ENCODE peak calls at places on chromosomes 16 and 17, in seven cellular contexts. L is PC-9, C is omental fat pad, A is fibroblast of lung, G is GM12865, H is heart left ventricle, J is GM06990. V is an unnamed sample.

GRCh38 chr17:17568772-17569195 is 22.7 kb downstream of the PEMT start:
- DNase-seq in A (peak; percentile 25), H (peak; percentile 83), J (peak; percentile 31), C (peak; percentile 61), G (peak; percentile 49), L (peak; percentile 49), V (no peak)

GRCh38 chr17:19386974-19387920 is at the start of gene MFAP4:
- DNase-seq in A (peak; percentile 97), L (no peak), J (no peak), G (no peak), C (peak; percentile 20), H (peak; percentile 84), V (no peak)

GRCh38 chr16:66858740-66859396 is 14.7 kb downstream of the CA7 start:
- DNase-seq in J (no peak), A (peak; percentile 28), L (peak; percentile 72), H (peak; percentile 87), G (peak; percentile 56), C (no peak), V (no peak)

GRCh38 chr17:9139695-9140094 is 118.4 kb downstream of the NTN1 start:
- DNase-seq in J (no peak), L (no peak), A (no peak), H (no peak), G (no peak), C (no peak), V (no peak)

GRCh38 chr16:70276392-70276791 is 12.9 kb downstream of the AARS1 start:
- DNase-seq in C (no peak), J (no peak), G (no peak), L (no peak), H (no peak), A (no peak), V (no peak)

GRCh38 chr17:1147664-1148063 is 32.1 kb downstream of the ABR start:
- DNase-seq in C (no peak), A (peak; percentile 60), H (peak; percentile 50), J (no peak), L (peak; percentile 69), G (no peak), V (no peak)

GRCh38 chr16:84484579-84485254 is 19.7 kb downstream of the MEAK7 start:
- DNase-seq in C (no peak), A (peak; percentile 73), H (peak; percentile 69), L (no peak), G (peak; percentile 32), J (no peak), V (no peak)

GRCh38 chr17:4086041-4086483 is 56.8 kb downstream of the ZZEF1 start:
- DNase-seq in G (peak; percentile 50), J (no peak), A (no peak), C (no peak), L (no peak), H (no peak), V (peak; percentile 38)

GRCh38 chr17:81866440-81867122 is 4.6 kb downstream of the ARHGDIA start:
- DNase-seq in G (no peak), A (peak; percentile 16), J (no peak), C (no peak), H (no peak), L (no peak), V (no peak)

GRCh38 chr16:79826732-79827514 is 226.4 kb upstream of the MAF start:
- DNase-seq in J (no peak), A (peak; percentile 94), H (no peak), G (no peak), C (no peak), L (no peak), V (no peak)

GRCh38 chr16:25010542-25010941 is 4.6 kb downstream of the ARHGAP17 start:
- DNase-seq in A (no peak), G (no peak), J (no peak), H (no peak), C (no peak), L (no peak), V (no peak)

GRCh38 chr16:20854963-20855362 is 45.2 kb downstream of the DCUN1D3 start:
- DNase-seq in H (no peak), L (no peak), G (no peak), A (no peak), C (no peak), J (no peak), V (no peak)

GRCh38 chr16:1933097-1933661 is 9.8 kb downstream of the MSRB1 start:
- DNase-seq in J (no peak), C (no peak), G (no peak), A (no peak), H (no peak), L (no peak), V (no peak)

GRCh38 chr16:11149011-11149616 is 106.9 kb downstream of the SOCS1 start:
- DNase-seq in L (no peak), C (no peak), A (no peak), H (no peak), G (no peak), J (no peak), V (no peak)

GRCh38 chr16:70803354-70803753 is 2.4 kb upstream of the VAC14 start:
- DNase-seq in J (no peak), C (no peak), G (no peak), A (peak; percentile 49), H (no peak), L (no peak), V (no peak)

GRCh38 chr16:70804153-70804728 is 3.3 kb upstream of the VAC14 start:
- DNase-seq in G (no peak), J (no peak), C (no peak), L (no peak), A (peak; percentile 85), H (no peak), V (no peak)

GRCh38 chr17:17886253-17886652 is 49.5 kb upstream of the SREBF1 start:
- DNase-seq in J (no peak), A (no peak), G (no peak), L (no peak), C (no peak), H (peak; percentile 56), V (no peak)

GRCh38 chr16:81652798-81653505 is 126.1 kb upstream of the PLCG2 start:
- DNase-seq in L (no peak), G (peak; percentile 83), H (no peak), C (no peak), A (no peak), J (no peak), V (peak; percentile 5)

GRCh38 chr17:81885869-81886548 is 5.4 kb downstream of the ALYREF start:
- DNase-seq in C (no peak), G (no peak), L (peak; percentile 96), J (no peak), A (no peak), H (no peak), V (no peak)

GRCh38 chr16:85153656-85154091 is 41.4 kb upstream of the CIBAR2 start:
- DNase-seq in J (no peak), L (no peak), H (peak; percentile 89), A (no peak), G (peak; percentile 65), C (no peak), V (no peak)

GRCh38 chr17:73291260-73291801 is 20.5 kb downstream of the CDC42EP4 start:
- DNase-seq in H (peak; percentile 73), G (peak; percentile 90), A (peak; percentile 95), J (peak; percentile 69), L (peak; percentile 94), C (no peak), V (no peak)

GRCh38 chr17:70169707-70170597 is 620 bp downstream of the KCNJ2 start:
- DNase-seq in J (no peak), H (peak; percentile 46), A (peak; percentile 81), C (no peak), L (no peak), G (no peak), V (no peak)

GRCh38 chr17:9239260-9239820 is 218.0 kb downstream of the NTN1 start:
- DNase-seq in J (no peak), C (no peak), A (no peak), H (peak; percentile 47), G (no peak), L (no peak), V (no peak)

GRCh38 chr17:63960006-63960405 is 12.7 kb downstream of the SCN4A start:
- DNase-seq in A (no peak), G (no peak), L (no peak), H (no peak), C (no peak), J (no peak), V (no peak)

GRCh38 chr16:23847938-23848337 is 12.2 kb downstream of the PRKCB start:
- DNase-seq in C (no peak), A (no peak), J (no peak), H (no peak), L (no peak), G (peak; percentile 57), V (no peak)

GRCh38 chr17:21394265-21394664 is 18.1 kb downstream of the KCNJ12 start:
- DNase-seq in J (no peak), G (no peak), H (no peak), L (peak; percentile 78), C (no peak), A (peak; percentile 15), V (peak; percentile 4)

GRCh38 chr17:382644-383533 is 30.3 kb upstream of the RPH3AL start:
- DNase-seq in H (peak; percentile 52), G (no peak), C (no peak), A (peak; percentile 35), L (no peak), J (no peak), V (no peak)

GRCh38 chr16:54934536-54935410 is 4.1 kb downstream of the IRX5 start:
- DNase-seq in J (no peak), H (no peak), C (no peak), L (no peak), G (no peak), A (no peak), V (no peak)

GRCh38 chr17:933168-934083 is 46.1 kb downstream of the NXN start:
- DNase-seq in G (no peak), A (peak; percentile 92), H (no peak), C (no peak), L (peak; percentile 99), J (no peak), V (no peak)

GRCh38 chr17:60577147-60577925 is 22.7 kb upstream of the PPM1D start:
- DNase-seq in J (no peak), A (peak; percentile 76), G (peak; percentile 51), L (no peak), C (no peak), H (no peak), V (no peak)
- TF ChIP-seq CTCF in J (peak; percentile 13), A (peak; percentile 28), G (no peak), L (no peak), C (no peak), H (peak; percentile 61), V (peak; percentile 14)

GRCh38 chr16:27892879-27893278 is 170.6 kb downstream of the GSG1L start:
- DNase-seq in J (no peak), L (no peak), C (no peak), G (no peak), H (no peak), A (no peak), V (no peak)
- TF ChIP-seq CTCF in J (no peak), L (no peak), C (no peak), G (no peak), H (no peak), A (no peak), V (no peak)

GRCh38 chr16:68590201-68590994 is 51.3 kb downstream of the ZFP90 start:
- DNase-seq in L (peak; percentile 46), H (no peak), G (peak; percentile 72), C (peak; percentile 34), A (peak; percentile 46), J (peak; percentile 58), V (no peak)
- TF ChIP-seq CTCF in L (peak; percentile 92), H (peak; percentile 45), G (peak; percentile 62), C (no peak), A (peak; percentile 59), J (peak; percentile 92), V (peak; percentile 72)

DNA sequence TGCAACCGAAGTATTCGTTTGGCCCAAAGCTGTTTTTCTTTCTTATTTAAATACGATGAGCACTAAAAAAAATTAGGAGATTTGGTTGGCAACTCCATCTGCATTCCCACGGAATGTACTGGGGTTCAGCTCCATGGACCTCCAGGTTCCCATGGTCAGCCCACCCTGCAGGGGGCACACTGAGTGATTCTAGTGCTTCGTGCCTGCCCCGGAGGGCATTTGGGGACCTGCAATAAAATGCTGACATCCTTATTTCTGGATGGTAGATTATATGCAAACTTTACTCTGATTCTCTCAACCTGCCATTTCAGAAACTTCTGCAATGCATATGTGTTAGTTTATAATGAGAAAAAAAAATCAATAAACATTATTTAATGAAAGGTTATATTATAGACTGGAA is 339.4 kb downstream of the XYLT1 start:
- DNase-seq in J (no peak), G (no peak), L (no peak), C (no peak), A (no peak), H (no peak), V (no peak)
- TF ChIP-seq CTCF in J (no peak), G (no peak), L (no peak), C (no peak), A (no peak), H (no peak), V (no peak)

V was measured in GM12864.